ENCODE peak calls at places on chromosome 14, in five cellular contexts. W is tibial artery, F is mucosa of descending colon, X is left lung, L is IMR-90. R is an unnamed sample.

GRCh38 chr14:66117600-66117999 is 368.6 kb upstream of the CCDC196 start:
- DNase-seq in X (no peak), L (peak), F (no peak), W (no peak), R (no peak)

GRCh38 chr14:91501348-91501747 is 8.8 kb downstream of the PPP4R3A start:
- DNase-seq in W (no peak), X (no peak), L (no peak), F (no peak), R (no peak)

GRCh38 chr14:90109858-90110257 is 48.1 kb downstream of the KCNK13 start:
- DNase-seq in X (no peak), W (no peak), F (no peak), L (no peak), R (no peak)

GRCh38 chr14:74062809-74063150 is 21.5 kb downstream of the ALDH6A1 start:
- DNase-seq in L (peak), X (no peak), W (no peak), F (no peak), R (no peak)

GRCh38 chr14:59707778-59708635 is 131.4 kb upstream of the CCDC175 start:
- DNase-seq in F (no peak), X (no peak), L (no peak), W (no peak), R (no peak)

GRCh38 chr14:31300296-31300695 is 92.7 kb upstream of the HECTD1 start:
- DNase-seq in X (no peak), L (no peak), W (no peak), F (no peak), R (no peak)

GRCh38 chr14:95163132-95163531 is 5.8 kb upstream of the DICER1 start:
- DNase-seq in X (no peak), F (no peak), L (no peak), W (no peak), R (no peak)

GRCh38 chr14:33515899-33516298 is 435.0 kb downstream of the EGLN3 start:
- DNase-seq in F (no peak), W (no peak), L (no peak), X (no peak), R (no peak)

GRCh38 chr14:91374287-91374880 is 43.2 kb downstream of the CCDC88C start:
- DNase-seq in X (no peak), F (peak), W (no peak), L (no peak), R (no peak)

GRCh38 chr14:54354096-54354495 is 42.7 kb upstream of the CDKN3 start:
- DNase-seq in W (no peak), F (no peak), L (no peak), X (no peak), R (no peak)

GRCh38 chr14:70808402-70809237 is 693 bp downstream of the MAP3K9 start:
- DNase-seq in W (no peak), X (peak), F (peak), L (no peak), R (no peak)

GRCh38 chr14:36521598-36522345 is 1.7 kb upstream of the NKX2-1 start:
- DNase-seq in F (no peak), X (no peak), W (no peak), L (no peak), R (no peak)

GRCh38 chr14:33730163-33730562 is 220.7 kb downstream of the EGLN3 start:
- DNase-seq in X (no peak), F (no peak), W (no peak), L (no peak), R (no peak)

GRCh38 chr14:94689218-94689984 is 77.2 kb downstream of the SERPINA3 start:
- DNase-seq in W (peak), L (peak), X (peak), F (no peak), R (no peak)

GRCh38 chr14:77838756-77839565 is 39.1 kb downstream of the ADCK1 start:
- DNase-seq in X (no peak), L (no peak), W (no peak), F (no peak), R (no peak)

GRCh38 chr14:37422748-37423147 is 172.3 kb downstream of the FOXA1 start:
- DNase-seq in L (no peak), X (no peak), W (no peak), F (no peak), R (no peak)

GRCh38 chr14:90844321-90844720 is 28.1 kb upstream of the TTC7B start:
- DNase-seq in W (no peak), F (no peak), X (no peak), L (no peak), R (no peak)

GRCh38 chr14:67571991-67572323 is 28.1 kb downstream of the PIGH start:
- DNase-seq in X (no peak), F (no peak), W (no peak), L (no peak), R (no peak)

GRCh38 chr14:26281280-26281998 is 316.4 kb downstream of the NOVA1 start:
- DNase-seq in F (no peak), X (no peak), W (no peak), L (peak), R (peak)

GRCh38 chr14:44649056-44649455 is 142.0 kb upstream of the FSCB start:
- DNase-seq in X (no peak), F (no peak), W (no peak), L (no peak), R (no peak)

GRCh38 chr14:92499216-92499615 is 14.4 kb upstream of the RIN3 start:
- DNase-seq in X (no peak), L (no peak), W (no peak), F (no peak), R (no peak)

GRCh38 chr14:21095430-21096205 is 2.8 kb downstream of the ZNF219 start:
- DNase-seq in F (no peak), X (no peak), W (no peak), L (peak), R (no peak)

GRCh38 chr14:50677527-50678063 is 9.5 kb upstream of the SAV1 start:
- DNase-seq in L (peak), W (no peak), X (no peak), F (no peak), R (peak)
- H3K4me3 ChIP-seq in L (peak), W (no peak), X (no peak), F (no peak), R (no peak)

GRCh38 chr14:100906420-100906819 is 2.9 kb upstream of the RTL1 start:
- DNase-seq in L (no peak), W (no peak), X (no peak), F (no peak), R (no peak)
- TF ChIP-seq CTCF in L (peak), W (no peak), X (no peak), F (no peak), R (peak)

GRCh38 chr14:89041245-89041585 is 216.8 kb downstream of the TTC8 start:
- DNase-seq in F (peak), L (no peak), W (peak), X (peak), R (peak)
- H3K4me3 ChIP-seq in F (no peak), L (peak), W (peak), X (peak), R (peak)

GRCh38 chr14:38442208-38442607 is 186.3 kb upstream of the CLEC14A start:
- DNase-seq in F (no peak), W (no peak), X (no peak), L (no peak), R (no peak)
- TF ChIP-seq CTCF in F (no peak), W (no peak), X (no peak), L (no peak), R (no peak)

GRCh38 chr14:99273025-99273723 is 1.2 kb upstream of the BCL11B start:
- DNase-seq in F (peak), L (no peak), X (no peak), W (no peak), R (no peak)

GRCh38 chr14:99271951-99272668 is at the start of gene BCL11B:
- DNase-seq in F (peak), W (peak), X (peak), L (peak), R (peak)

GRCh38 chr14:99273724-99274345 is 1.8 kb upstream of the BCL11B start:
- DNase-seq in L (no peak), W (no peak), F (peak), X (no peak), R (no peak)

GRCh38 chr14:99271288-99271941 is 582 bp downstream of the BCL11B start:
- DNase-seq in X (no peak), F (no peak), W (no peak), L (no peak), R (no peak)

GRCh38 chr14:99272669-99273024 is 650 bp upstream of the BCL11B start:
- DNase-seq in X (no peak), W (no peak), F (no peak), L (no peak), R (no peak)
- H3K4me3 ChIP-seq in X (peak), W (peak), F (no peak), L (no peak), R (peak)

GRCh38 chr14:104267895-104268294 is 129.5 kb downstream of the KIF26A start:
- DNase-seq in X (no peak), L (no peak), W (no peak), F (peak), R (no peak)
- TF ChIP-seq CTCF in X (no peak), L (no peak), W (no peak), F (no peak), R (no peak)

GRCh38 chr14:75247939-75248338 is 30.7 kb upstream of the FOS start:
- DNase-seq in X (no peak), W (no peak), L (no peak), F (no peak), R (no peak)

GRCh38 chr14:75250800-75251199 is 27.8 kb upstream of the FOS start:
- DNase-seq in W (no peak), X (no peak), L (no peak), F (no peak), R (no peak)

GRCh38 chr14:75247286-75247922 is 31.2 kb upstream of the FOS start:
- DNase-seq in F (no peak), L (no peak), X (no peak), W (no peak), R (no peak)

GRCh38 chr14:75249958-75250336 is 28.7 kb upstream of the FOS start:
- DNase-seq in L (no peak), W (no peak), F (no peak), X (no peak), R (no peak)

GRCh38 chr14:75249251-75249957 is 29.2 kb upstream of the FOS start:
- DNase-seq in L (no peak), F (no peak), X (no peak), W (no peak), R (no peak)
- H3K4me3 ChIP-seq in L (no peak), F (no peak), X (no peak), W (no peak), R (no peak)

GRCh38 chr14:52121441-52121840 is 52.6 kb upstream of the NID2 start:
- DNase-seq in W (no peak), F (no peak), X (no peak), L (peak), R (no peak)

GRCh38 chr14:52125885-52126284 is 57.0 kb upstream of the NID2 start:
- DNase-seq in L (no peak), X (no peak), F (no peak), W (no peak), R (no peak)

GRCh38 chr14:52119030-52119429 is 50.2 kb upstream of the NID2 start:
- DNase-seq in W (no peak), F (no peak), L (no peak), X (no peak), R (no peak)

GRCh38 chr14:52129733-52130132 is 60.9 kb upstream of the NID2 start:
- DNase-seq in L (no peak), X (no peak), F (no peak), W (no peak), R (no peak)

DNA sequence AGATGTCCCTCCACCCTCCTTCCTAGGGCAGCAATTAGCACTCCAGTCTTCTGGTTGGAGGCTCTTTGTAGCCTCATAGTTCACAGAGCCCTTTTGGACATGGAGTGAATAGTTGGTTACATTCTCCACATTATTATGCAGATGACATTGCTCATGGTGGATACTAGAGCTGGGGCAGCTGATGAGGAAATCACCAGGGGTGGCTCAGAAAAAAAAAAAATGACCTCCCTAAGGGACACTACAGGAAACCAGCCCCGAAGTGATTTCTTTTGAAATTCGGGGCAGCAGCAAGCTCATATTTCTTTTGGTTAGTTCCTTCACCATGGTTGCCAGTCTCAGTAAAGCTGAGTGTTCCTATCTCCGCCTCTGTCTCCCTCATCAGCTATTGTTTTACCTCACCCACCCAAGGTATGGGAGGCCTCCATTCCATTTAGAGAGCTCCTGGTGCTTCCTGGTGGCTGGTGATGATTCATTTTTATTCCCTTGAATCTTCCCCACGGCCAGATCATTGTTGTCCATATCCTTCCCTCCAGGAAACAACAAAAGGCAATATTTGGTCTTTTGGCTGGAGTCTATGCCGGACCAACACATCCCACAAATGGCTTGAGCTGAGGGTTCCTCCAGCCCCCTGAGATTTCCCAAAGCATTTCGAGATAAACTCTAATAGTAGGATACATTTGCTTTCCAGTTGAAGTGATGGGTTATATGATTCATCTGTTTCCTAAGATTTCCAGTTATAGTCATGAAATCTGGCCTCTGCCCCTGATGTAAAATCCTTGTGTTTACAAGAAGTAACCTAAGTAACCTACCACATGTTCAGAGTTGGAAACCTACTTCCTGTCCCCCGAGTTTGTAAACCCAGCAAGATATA is 56.2 kb upstream of the NID2 start:
- DNase-seq in W (no peak), X (no peak), F (no peak), L (peak), R (no peak)
- TF ChIP-seq CTCF in W (no peak), X (no peak), F (no peak), L (no peak), R (no peak)

GRCh38 chr14:34982421-34983147 is at the start of gene SRP54:
- DNase-seq in L (peak), X (peak), W (peak), F (peak), R (peak)
- H3K4me3 ChIP-seq in L (peak), X (peak), W (peak), F (peak), R (peak)

GRCh38 chr14:99181804-99182520 is 90.0 kb downstream of the BCL11B start:
- DNase-seq in W (no peak), L (no peak), X (no peak), F (no peak), R (no peak)
- TF ChIP-seq CTCF in W (no peak), L (no peak), X (no peak), F (no peak), R (no peak)

R was measured in epithelial cell of proximal tubule.